ENCODE peak calls at places on chromosome 9, in ten cellular contexts. E is tibial nerve; U is adrenal gland; V is AG04449; W is esophagus squamous epithelium; K is lower lobe of right lung; N is mucosa of descending colon; H is CD8-positive, alpha-beta memory T cell; J is kidney epithelial cell; P is heart left ventricle. M is an unnamed sample.

GRCh38 chr9:124286292-124286931 is 28.7 kb downstream of the NEK6 start:
- DNase-seq in E (no peak), U (no peak), V (no peak), W (no peak), K (peak), N (peak), H (no peak), J (peak), P (no peak), M (peak)

GRCh38 chr9:38263534-38263933 is 129.0 kb upstream of the ALDH1B1 start:
- DNase-seq in E (no peak), U (no peak), V (no peak), W (no peak), K (no peak), N (no peak), H (no peak), J (no peak), P (no peak), M (no peak)

GRCh38 chr9:125296843-125297372 is 35.3 kb downstream of the GAPVD1 start:
- DNase-seq in E (no peak), U (no peak), V (no peak), W (no peak), K (no peak), N (peak), H (no peak), J (no peak), P (no peak), M (no peak)

GRCh38 chr9:133750927-133751649 is 12.9 kb upstream of the SARDH start:
- DNase-seq in E (no peak), U (no peak), V (no peak), W (no peak), K (no peak), N (no peak), H (no peak), J (no peak), P (no peak), M (no peak)

GRCh38 chr9:96333958-96334357 is 32.0 kb upstream of the HSD17B3 start:
- DNase-seq in E (no peak), U (no peak), V (no peak), W (no peak), K (no peak), N (no peak), H (no peak), J (no peak), P (no peak), M (no peak)

GRCh38 chr9:91157891-91158660 is 203.6 kb downstream of the AUH start:
- DNase-seq in E (no peak), U (no peak), V (no peak), W (no peak), K (no peak), N (peak), H (no peak), J (no peak), P (no peak), M (no peak)

GRCh38 chr9:127423591-127423933 is 620 bp upstream of the ZNF79 start:
- DNase-seq in E (no peak), U (no peak), V (no peak), W (no peak), K (no peak), N (no peak), H (no peak), J (no peak), P (no peak), M (no peak)

GRCh38 chr9:122346478-122347347 is 24.1 kb upstream of the PTGS1 start:
- DNase-seq in E (no peak), U (peak), V (no peak), W (no peak), K (peak), N (peak), H (no peak), J (no peak), P (peak), M (no peak)

GRCh38 chr9:132638240-132638639 is 31.5 kb downstream of the DDX31 start:
- DNase-seq in E (no peak), U (no peak), V (no peak), W (no peak), K (no peak), N (no peak), H (no peak), J (no peak), P (no peak), M (no peak)

GRCh38 chr9:545480-545879 is 296.0 kb upstream of the DMRT1 start:
- DNase-seq in E (peak), U (no peak), V (no peak), W (no peak), K (no peak), N (peak), H (no peak), J (no peak), P (peak), M (no peak)

GRCh38 chr9:87888501-87888900 is 5.8 kb downstream of the SPATA31E1 start:
- DNase-seq in E (no peak), U (no peak), V (no peak), W (no peak), K (no peak), N (no peak), H (no peak), J (no peak), P (no peak), M (no peak)

GRCh38 chr9:108394726-108395125 is 461.1 kb downstream of the ACTL7B start:
- DNase-seq in E (no peak), U (no peak), V (no peak), W (no peak), K (no peak), N (no peak), H (no peak), J (no peak), P (no peak), M (no peak)

GRCh38 chr9:70998962-70999361 is 122.5 kb downstream of the TRPM3 start:
- DNase-seq in E (no peak), U (no peak), V (no peak), W (no peak), K (no peak), N (no peak), H (no peak), J (no peak), P (no peak), M (no peak)

GRCh38 chr9:124428751-124429529 is 13.7 kb upstream of the PSMB7 start:
- DNase-seq in E (no peak), U (peak), V (no peak), W (no peak), K (no peak), N (no peak), H (no peak), J (no peak), P (no peak), M (no peak)

GRCh38 chr9:70411930-70412677 is 2.4 kb downstream of the KLF9 start:
- DNase-seq in E (peak), U (peak), V (no peak), W (peak), K (peak), N (peak), H (peak), J (peak), P (peak), M (no peak)

GRCh38 chr9:134995792-134996120 is 78.0 kb upstream of the FCN1 start:
- DNase-seq in E (no peak), U (no peak), V (no peak), W (no peak), K (no peak), N (no peak), H (no peak), J (no peak), P (no peak), M (no peak)

GRCh38 chr9:126499005-126499910 is 114.5 kb upstream of the LMX1B start:
- DNase-seq in E (no peak), U (no peak), V (no peak), W (no peak), K (peak), N (peak), H (peak), J (no peak), P (no peak), M (no peak)

GRCh38 chr9:135690836-135691570 is 8.3 kb downstream of the SOHLH1 start:
- DNase-seq in E (no peak), U (no peak), V (no peak), W (no peak), K (no peak), N (no peak), H (no peak), J (no peak), P (no peak), M (no peak)

GRCh38 chr9:6567140-6567591 is 78.4 kb downstream of the GLDC start:
- DNase-seq in E (no peak), U (peak), V (peak), W (no peak), K (no peak), N (no peak), H (no peak), J (peak), P (no peak), M (peak)

GRCh38 chr9:127897194-127897692 is 2.2 kb downstream of the ST6GALNAC6 start:
- DNase-seq in E (peak), U (peak), V (no peak), W (no peak), K (peak), N (peak), H (no peak), J (no peak), P (peak), M (peak)

GRCh38 chr9:125632321-125633115 is 74.5 kb downstream of the MAPKAP1 start:
- DNase-seq in E (no peak), U (no peak), V (no peak), W (no peak), K (no peak), N (peak), H (no peak), J (peak), P (no peak), M (no peak)

GRCh38 chr9:121955649-121956048 is 137.5 kb downstream of the TTLL11 start:
- DNase-seq in E (no peak), U (no peak), V (no peak), W (no peak), K (no peak), N (no peak), H (no peak), J (no peak), P (no peak), M (no peak)

GRCh38 chr9:79471577-79472543 is 99.9 kb upstream of the TLE4 start:
- DNase-seq in E (peak), U (peak), V (no peak), W (no peak), K (peak), N (peak), H (no peak), J (no peak), P (peak), M (no peak)

GRCh38 chr9:89342948-89343347 is 24.6 kb downstream of the SECISBP2 start:
- DNase-seq in E (no peak), U (no peak), V (peak), W (no peak), K (no peak), N (no peak), H (no peak), J (no peak), P (no peak), M (no peak)

GRCh38 chr9:131387394-131387793 is 6.5 kb upstream of the PRRC2B start:
- DNase-seq in E (no peak), U (no peak), V (no peak), W (no peak), K (no peak), N (no peak), H (no peak), J (no peak), P (no peak), M (no peak)

GRCh38 chr9:99690573-99690972 is 131.1 kb upstream of the NR4A3 start:
- DNase-seq in E (no peak), U (no peak), V (no peak), W (no peak), K (no peak), N (no peak), H (no peak), J (no peak), P (no peak), M (no peak)

GRCh38 chr9:5551771-5552170 is 41.4 kb downstream of the PDCD1LG2 start:
- DNase-seq in E (no peak), U (no peak), V (no peak), W (no peak), K (no peak), N (no peak), H (no peak), J (no peak), P (no peak), M (no peak)

GRCh38 chr9:81771606-81772005 is 82.3 kb upstream of the TLE1 start:
- DNase-seq in E (no peak), U (no peak), V (no peak), W (no peak), K (no peak), N (no peak), H (no peak), J (peak), P (no peak), M (no peak)

GRCh38 chr9:132538071-132538470 is 44.3 kb upstream of the BARHL1 start:
- DNase-seq in E (no peak), U (no peak), V (no peak), W (no peak), K (no peak), N (peak), H (no peak), J (peak), P (no peak), M (no peak)

GRCh38 chr9:35311891-35312639 is 150.3 kb downstream of the UNC13B start:
- DNase-seq in E (no peak), U (no peak), V (no peak), W (no peak), K (no peak), N (no peak), H (no peak), J (no peak), P (peak), M (no peak)

GRCh38 chr9:96691326-96691725 is 36.2 kb upstream of the PRXL2C start:
- DNase-seq in E (no peak), U (no peak), V (no peak), W (no peak), K (no peak), N (no peak), H (no peak), J (no peak), P (no peak), M (no peak)

GRCh38 chr9:114289571-114290481 is 33.1 kb upstream of the ORM1 start:
- DNase-seq in E (no peak), U (peak), V (no peak), W (no peak), K (peak), N (no peak), H (no peak), J (no peak), P (peak), M (no peak)

GRCh38 chr9:124658165-124659017 is 112.7 kb downstream of the NR6A1 start:
- DNase-seq in E (peak), U (peak), V (peak), W (no peak), K (peak), N (peak), H (no peak), J (peak), P (peak), M (peak)

GRCh38 chr9:122100756-122101155 is 7.6 kb upstream of the TTLL11 start:
- DNase-seq in E (no peak), U (no peak), V (no peak), W (no peak), K (no peak), N (no peak), H (no peak), J (no peak), P (no peak), M (no peak)

GRCh38 chr9:75164573-75164972 is 76.3 kb downstream of the OSTF1 start:
- DNase-seq in E (no peak), U (no peak), V (no peak), W (no peak), K (no peak), N (no peak), H (no peak), J (no peak), P (no peak), M (no peak)

DNA sequence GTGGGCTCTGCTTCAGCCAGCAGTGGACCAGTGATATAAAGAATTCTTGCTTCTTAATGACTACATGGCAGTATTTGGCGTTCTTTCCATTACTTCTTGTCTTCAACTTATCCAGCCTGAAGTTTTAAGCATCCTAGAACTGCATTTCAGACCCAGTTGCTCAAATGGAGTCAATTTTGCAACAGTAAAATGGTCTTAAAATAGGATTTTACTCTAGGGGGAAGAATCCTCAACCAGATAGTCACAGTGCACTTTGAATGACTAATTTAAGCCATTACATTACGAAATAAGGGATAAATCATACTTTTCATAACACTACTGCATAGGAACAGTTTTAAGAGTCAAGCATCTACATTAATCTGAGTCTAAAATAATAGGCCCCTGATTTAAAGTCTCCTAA is 1.5 kb upstream of the SMARCA2 start:
- DNase-seq in E (no peak), U (no peak), V (no peak), W (no peak), K (no peak), N (no peak), H (no peak), J (no peak), P (no peak), M (no peak)
- H3K4me3 ChIP-seq in E (peak), U (peak), V (peak), W (peak), K (peak), N (no peak), H (no peak), J (no peak), P (peak), M (no peak)

GRCh38 chr9:37085233-37085632 is 35.1 kb upstream of the ZCCHC7 start:
- DNase-seq in E (no peak), U (no peak), V (no peak), W (no peak), K (no peak), N (no peak), H (no peak), J (no peak), P (no peak), M (no peak)

GRCh38 chr9:37079370-37080164 is 40.8 kb upstream of the ZCCHC7 start:
- DNase-seq in E (peak), U (peak), V (peak), W (peak), K (peak), N (peak), H (peak), J (peak), P (peak), M (peak)

GRCh38 chr9:37083654-37084053 is 36.7 kb upstream of the ZCCHC7 start:
- DNase-seq in E (no peak), U (no peak), V (no peak), W (no peak), K (no peak), N (no peak), H (no peak), J (no peak), P (no peak), M (no peak)

DNA sequence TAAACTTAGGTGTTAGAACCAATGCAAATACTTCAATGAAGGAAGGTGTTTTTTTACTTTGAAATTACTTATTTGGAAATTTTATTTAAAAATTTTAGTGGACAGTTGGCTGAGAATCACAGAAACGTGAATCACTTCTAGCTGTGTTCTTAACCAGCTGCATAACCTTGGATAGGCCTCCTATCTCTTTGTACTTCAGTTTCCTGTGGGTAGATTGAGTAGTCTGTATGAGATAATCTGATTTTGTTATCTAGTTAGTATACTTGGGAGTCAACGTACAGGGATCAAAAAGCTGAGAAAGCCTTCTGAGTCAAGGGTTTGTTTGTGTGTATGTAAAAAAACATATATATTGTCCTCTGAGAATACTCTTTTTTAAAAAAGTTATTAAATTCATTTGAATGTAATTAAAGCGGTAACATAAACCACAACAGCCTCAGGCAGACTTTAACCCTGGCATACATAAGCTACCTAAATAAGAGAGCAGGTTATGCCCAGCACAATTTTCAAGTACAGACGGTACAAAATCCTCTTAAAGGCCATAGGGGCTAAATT is 38.1 kb upstream of the ZCCHC7 start:
- DNase-seq in E (no peak), U (no peak), V (no peak), W (no peak), K (no peak), N (no peak), H (no peak), J (no peak), P (no peak), M (no peak)
- H3K4me3 ChIP-seq in E (no peak), U (no peak), V (no peak), W (no peak), K (no peak), N (no peak), H (no peak), J (no peak), P (no peak), M (no peak)

GRCh38 chr9:97940707-97941106 is 2.7 kb upstream of the HEMGN start:
- DNase-seq in E (no peak), U (no peak), V (no peak), W (no peak), K (no peak), N (no peak), H (no peak), J (no peak), P (no peak), M (no peak)
- H3K4me3 ChIP-seq in E (no peak), U (no peak), V (no peak), W (no peak), K (no peak), N (no peak), H (no peak), J (no peak), P (no peak), M (no peak)

GRCh38 chr9:120711841-120712538 is 2.3 kb downstream of the MEGF9 start:
- DNase-seq in E (no peak), U (no peak), V (no peak), W (no peak), K (no peak), N (no peak), H (no peak), J (no peak), P (no peak), M (no peak)

GRCh38 chr9:120712539-120713031 is 1.7 kb downstream of the MEGF9 start:
- DNase-seq in E (no peak), U (no peak), V (no peak), W (no peak), K (no peak), N (no peak), H (no peak), J (no peak), P (no peak), M (no peak)

GRCh38 chr9:120711354-120711753 is 2.9 kb downstream of the MEGF9 start:
- DNase-seq in E (no peak), U (no peak), V (no peak), W (no peak), K (no peak), N (no peak), H (no peak), J (no peak), P (no peak), M (no peak)

GRCh38 chr9:120708526-120709224 is 5.6 kb downstream of the MEGF9 start:
- DNase-seq in E (no peak), U (no peak), V (no peak), W (no peak), K (no peak), N (no peak), H (no peak), J (no peak), P (no peak), M (no peak)

GRCh38 chr9:120710110-120710981 is 3.9 kb downstream of the MEGF9 start:
- DNase-seq in E (no peak), U (peak), V (no peak), W (no peak), K (no peak), N (peak), H (no peak), J (no peak), P (no peak), M (no peak)
- H3K4me3 ChIP-seq in E (peak), U (peak), V (no peak), W (peak), K (peak), N (no peak), H (peak), J (peak), P (peak), M (no peak)